ENCODE peak calls at places on chromosomes 5 and 9, in four cellular contexts. One of them, this sample, is unnamed.

GRCh38 chr5:169786219-169786618 is 149.1 kb downstream of the DOCK2 start:
- DNase-seq in neuronal stem cell: no peak
- DNase-seq in PC-9: no peak
- DNase-seq in GM23248: peak; percentile 31
- DNase-seq in this sample: no peak

GRCh38 chr9:13064676-13065075 is 214.8 kb downstream of the MPDZ start:
- DNase-seq in neuronal stem cell: no peak
- DNase-seq in PC-9: no peak
- DNase-seq in GM23248: no peak
- DNase-seq in this sample: no peak

GRCh38 chr5:141597394-141597793 is 21.4 kb downstream of the DIAPH1 start:
- DNase-seq in neuronal stem cell: no peak
- DNase-seq in PC-9: no peak
- DNase-seq in GM23248: no peak
- DNase-seq in this sample: no peak

GRCh38 chr9:131837836-131838235 is 98.0 kb upstream of the RAPGEF1 start:
- DNase-seq in neuronal stem cell: no peak
- DNase-seq in PC-9: no peak
- DNase-seq in GM23248: no peak
- DNase-seq in this sample: no peak

GRCh38 chr5:143355710-143356109 is 47.8 kb downstream of the NR3C1 start:
- DNase-seq in neuronal stem cell: no peak
- DNase-seq in PC-9: peak; percentile 72
- DNase-seq in GM23248: peak; percentile 95
- DNase-seq in this sample: peak; percentile 85

GRCh38 chr5:137231535-137231934 is 267.6 kb downstream of the SPOCK1 start:
- DNase-seq in neuronal stem cell: no peak
- DNase-seq in PC-9: no peak
- DNase-seq in GM23248: peak; percentile 31
- DNase-seq in this sample: peak; percentile 98

GRCh38 chr5:14802541-14802940 is 69.0 kb downstream of the ANKH start:
- DNase-seq in neuronal stem cell: no peak
- DNase-seq in PC-9: no peak
- DNase-seq in GM23248: no peak
- DNase-seq in this sample: no peak

GRCh38 chr5:77629553-77630245 is 8.8 kb downstream of the OTP start:
- DNase-seq in neuronal stem cell: no peak
- DNase-seq in PC-9: peak; percentile 14
- DNase-seq in GM23248: peak; percentile 22
- DNase-seq in this sample: no peak

GRCh38 chr5:16550316-16550952 is 66.4 kb downstream of the RETREG1 start:
- DNase-seq in neuronal stem cell: no peak
- DNase-seq in PC-9: peak; percentile 74
- DNase-seq in GM23248: peak; percentile 77
- DNase-seq in this sample: no peak

GRCh38 chr9:100575765-100576368 is 2.0 kb upstream of the CAVIN4 start:
- DNase-seq in neuronal stem cell: no peak
- DNase-seq in PC-9: peak; percentile 51
- DNase-seq in GM23248: peak; percentile 81
- DNase-seq in this sample: no peak

GRCh38 chr9:126755325-126755875 is 49.4 kb upstream of the ZBTB43 start:
- DNase-seq in neuronal stem cell: no peak
- DNase-seq in PC-9: no peak
- DNase-seq in GM23248: no peak
- DNase-seq in this sample: no peak

GRCh38 chr5:111385970-111386831 is 126.1 kb downstream of the STARD4 start:
- DNase-seq in neuronal stem cell: no peak
- DNase-seq in PC-9: no peak
- DNase-seq in GM23248: peak; percentile 19
- DNase-seq in this sample: no peak

GRCh38 chr5:80607832-80608231 is 37.8 kb upstream of the ANKRD34B start:
- DNase-seq in neuronal stem cell: no peak
- DNase-seq in PC-9: no peak
- DNase-seq in GM23248: no peak
- DNase-seq in this sample: no peak

GRCh38 chr5:117740268-117740667 is 1165.6 kb upstream of the SEMA6A start:
- DNase-seq in neuronal stem cell: no peak
- DNase-seq in PC-9: no peak
- DNase-seq in GM23248: no peak
- DNase-seq in this sample: no peak

GRCh38 chr5:316210-317085 is 5.1 kb upstream of the AHRR start:
- DNase-seq in neuronal stem cell: no peak
- DNase-seq in PC-9: no peak
- DNase-seq in GM23248: no peak
- DNase-seq in this sample: no peak

GRCh38 chr9:89408628-89409101 is 89.2 kb downstream of the SEMA4D start:
- DNase-seq in neuronal stem cell: no peak
- DNase-seq in PC-9: no peak
- DNase-seq in GM23248: no peak
- DNase-seq in this sample: no peak

GRCh38 chr9:98118640-98119601 is at the start of gene TRIM14:
- DNase-seq in neuronal stem cell: peak; percentile 32
- DNase-seq in PC-9: peak; percentile 69
- DNase-seq in GM23248: peak; percentile 78
- DNase-seq in this sample: no peak

GRCh38 chr5:180153991-180154390 is 55.0 kb downstream of the RASGEF1C start:
- DNase-seq in neuronal stem cell: no peak
- DNase-seq in PC-9: no peak
- DNase-seq in GM23248: no peak
- DNase-seq in this sample: no peak

GRCh38 chr5:107646418-107646817 is 24.3 kb downstream of the EFNA5 start:
- DNase-seq in neuronal stem cell: no peak
- DNase-seq in PC-9: no peak
- DNase-seq in GM23248: no peak
- DNase-seq in this sample: no peak

GRCh38 chr9:136552117-136552685 is 6.4 kb upstream of the NOTCH1 start:
- DNase-seq in neuronal stem cell: no peak
- DNase-seq in PC-9: no peak
- DNase-seq in GM23248: peak; percentile 95
- DNase-seq in this sample: no peak

GRCh38 chr9:83623634-83623991 is 670 bp downstream of the IDNK start:
- DNase-seq in neuronal stem cell: no peak
- DNase-seq in PC-9: no peak
- DNase-seq in GM23248: no peak
- DNase-seq in this sample: no peak

GRCh38 chr5:159100022-159100927 is 559 bp upstream of the EBF1 start:
- DNase-seq in neuronal stem cell: peak; percentile 95
- DNase-seq in PC-9: no peak
- DNase-seq in GM23248: peak; percentile 97
- DNase-seq in this sample: no peak

GRCh38 chr9:126482361-126483044 is 131.2 kb upstream of the LMX1B start:
- DNase-seq in neuronal stem cell: peak; percentile 71
- DNase-seq in PC-9: no peak
- DNase-seq in GM23248: peak; percentile 85
- DNase-seq in this sample: no peak

GRCh38 chr9:7333714-7334113 is 465.9 kb downstream of the DMAC1 start:
- DNase-seq in neuronal stem cell: no peak
- DNase-seq in PC-9: no peak
- DNase-seq in GM23248: no peak
- DNase-seq in this sample: no peak

GRCh38 chr9:131609116-131609830 is 64.0 kb downstream of the PRRT1B start:
- DNase-seq in neuronal stem cell: no peak
- DNase-seq in PC-9: peak; percentile 25
- DNase-seq in GM23248: peak; percentile 92
- DNase-seq in this sample: no peak

GRCh38 chr9:40911647-40912046 is 216.8 kb downstream of the FOXD4L6 start:
- DNase-seq in neuronal stem cell: no peak
- DNase-seq in PC-9: no peak
- DNase-seq in GM23248: no peak
- DNase-seq in this sample: no peak
- H3K9me3 ChIP-seq in neuronal stem cell: peaks cover 8% of the 10 kb centered on the region
- H3K9me3 ChIP-seq in PC-9: no peaks in the 10 kb centered on the region
- H3K9me3 ChIP-seq in GM23248: peaks cover 4% of the 10 kb centered on the region
- H3K9me3 ChIP-seq in this sample: peaks cover 18% of the 10 kb centered on the region

GRCh38 chr5:2206244-2207108 is 323.8 kb upstream of the IRX4 start:
- DNase-seq in neuronal stem cell: peak; percentile 77
- DNase-seq in PC-9: no peak
- DNase-seq in GM23248: no peak
- DNase-seq in this sample: no peak
- H3K4me3 ChIP-seq in neuronal stem cell: no peak overlapping the region
- H3K4me3 ChIP-seq in PC-9: no peak overlapping the region
- H3K4me3 ChIP-seq in GM23248: no peak overlapping the region
- H3K4me3 ChIP-seq in this sample: no peak overlapping the region

DNA sequence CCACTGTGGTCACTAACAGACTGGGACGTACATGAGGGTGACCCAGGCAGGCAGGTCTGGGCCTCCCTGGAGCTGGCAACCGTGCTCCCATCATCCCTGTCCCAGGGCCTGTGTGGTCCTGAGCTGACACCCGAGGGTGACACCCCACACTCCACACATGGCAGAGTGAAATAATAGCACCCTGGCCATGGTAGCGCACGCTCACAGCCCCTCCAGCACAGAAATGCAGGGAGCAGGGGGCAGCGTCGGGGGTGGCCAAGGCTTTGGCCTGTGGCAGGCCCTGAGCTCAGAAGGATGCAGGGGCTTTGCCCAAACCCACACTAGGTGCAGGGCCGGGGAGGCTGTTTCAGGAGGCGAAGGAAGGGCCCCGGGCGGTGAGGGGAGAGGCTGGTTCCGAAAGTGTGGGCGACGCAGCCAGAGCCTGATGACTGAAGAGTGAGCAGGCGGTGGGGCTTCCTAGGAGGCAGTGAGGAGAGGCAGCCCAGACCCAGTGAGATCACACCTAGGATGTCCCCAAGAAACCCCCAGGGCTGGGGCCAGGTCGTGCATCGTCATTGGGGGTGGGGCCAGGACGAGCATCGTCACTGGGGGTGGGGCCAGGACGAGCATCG is 12.9 kb downstream of the OR2V2 start:
- DNase-seq in neuronal stem cell: peak; percentile 61
- DNase-seq in PC-9: peak; percentile 58
- DNase-seq in GM23248: peak; percentile 86
- DNase-seq in this sample: no peak
- H2AFZ ChIP-seq in neuronal stem cell: peak overlapping the region; percentile 87
- H2AFZ ChIP-seq in PC-9: no peak overlapping the region
- H2AFZ ChIP-seq in GM23248: peak overlapping the region; percentile 88
- H2AFZ ChIP-seq in this sample: peak overlapping the region; percentile 81

DNA sequence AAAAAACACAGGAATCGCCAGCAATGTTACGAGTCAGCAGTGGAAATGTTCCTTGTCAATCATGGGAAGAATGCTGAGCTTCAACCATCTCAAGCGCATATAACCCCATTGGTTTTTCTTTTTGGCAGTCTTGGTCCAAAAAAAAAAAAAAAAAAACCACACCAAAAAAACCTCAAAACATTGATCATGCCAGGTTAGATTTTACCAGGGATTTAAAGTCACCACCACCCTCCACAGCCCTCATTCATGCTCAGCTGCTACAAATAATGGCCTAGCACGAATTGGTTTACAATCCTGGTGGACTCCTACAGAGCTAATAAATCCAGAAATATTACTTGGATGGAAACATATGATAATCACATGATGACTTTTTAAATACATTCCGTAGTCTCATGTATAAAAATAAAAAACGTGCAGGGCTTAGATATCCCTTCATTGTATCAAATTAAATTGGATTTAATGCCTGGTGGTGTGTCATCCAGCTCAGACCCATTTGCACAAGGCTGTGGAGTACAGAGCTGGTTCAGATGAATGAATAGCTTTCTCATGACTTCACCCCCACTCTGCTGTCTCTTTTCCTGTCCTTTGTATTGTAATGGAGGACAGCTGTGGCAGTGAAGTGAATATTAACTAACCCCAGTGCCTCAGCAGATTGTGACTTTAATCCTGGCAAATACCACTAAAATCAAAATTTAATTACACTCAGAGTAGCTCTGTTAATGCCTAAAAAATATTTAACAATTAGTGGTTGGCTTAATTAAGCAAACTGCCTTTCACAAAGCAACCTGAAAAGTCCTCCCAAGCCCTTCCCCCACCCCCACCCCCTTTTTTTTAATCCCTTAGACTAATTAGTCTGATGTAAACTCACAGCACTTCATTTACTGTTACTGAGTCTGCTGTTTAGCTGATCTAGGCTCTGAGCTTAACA is 626.5 kb upstream of the ZNF608 start:
- DNase-seq in neuronal stem cell: peak; percentile 67
- DNase-seq in PC-9: no peak
- DNase-seq in GM23248: peak; percentile 81
- DNase-seq in this sample: no peak
- H3K9me3 ChIP-seq in neuronal stem cell: peaks cover 9% of the 10 kb centered on the region
- H3K9me3 ChIP-seq in PC-9: no peaks in the 10 kb centered on the region
- H3K9me3 ChIP-seq in GM23248: no peaks in the 10 kb centered on the region
- H3K9me3 ChIP-seq in this sample: no peaks in the 10 kb centered on the region

GRCh38 chr5:1445313-1445894 is at the start of gene SLC6A3:
- DNase-seq in neuronal stem cell: peak; percentile 67
- DNase-seq in PC-9: no peak
- DNase-seq in GM23248: no peak
- DNase-seq in this sample: no peak
- H3K4me3 ChIP-seq in neuronal stem cell: peak within 1 kb of the TSS; percentile 67
- H3K4me3 ChIP-seq in PC-9: no peak within 1 kb of the TSS
- H3K4me3 ChIP-seq in GM23248: no peak within 1 kb of the TSS
- H3K4me3 ChIP-seq in this sample: no peak within 1 kb of the TSS

GRCh38 chr9:113222482-113222841 is 1.1 kb downstream of the SLC31A1 start:
- DNase-seq in neuronal stem cell: no peak
- DNase-seq in PC-9: no peak
- DNase-seq in GM23248: peak; percentile 74
- DNase-seq in this sample: no peak
- H2AFZ ChIP-seq in neuronal stem cell: no peak overlapping the region
- H2AFZ ChIP-seq in PC-9: peak overlapping the region; percentile 96
- H2AFZ ChIP-seq in GM23248: peak overlapping the region; percentile 88
- H2AFZ ChIP-seq in this sample: peak overlapping the region; percentile 99

GRCh38 chr9:86040281-86041155 is 58.8 kb downstream of the GOLM1 start:
- DNase-seq in neuronal stem cell: no peak
- DNase-seq in PC-9: no peak
- DNase-seq in GM23248: no peak
- DNase-seq in this sample: no peak

GRCh38 chr9:86034863-86035734 is 64.3 kb downstream of the GOLM1 start:
- DNase-seq in neuronal stem cell: no peak
- DNase-seq in PC-9: peak; percentile 51
- DNase-seq in GM23248: peak; percentile 60
- DNase-seq in this sample: no peak

GRCh38 chr9:86041331-86041741 is 58.0 kb downstream of the GOLM1 start:
- DNase-seq in neuronal stem cell: no peak
- DNase-seq in PC-9: no peak
- DNase-seq in GM23248: peak; percentile 68
- DNase-seq in this sample: no peak

GRCh38 chr9:86035827-86036440 is 63.4 kb downstream of the GOLM1 start:
- DNase-seq in neuronal stem cell: no peak
- DNase-seq in PC-9: no peak
- DNase-seq in GM23248: no peak
- DNase-seq in this sample: no peak

GRCh38 chr9:86036555-86036954 is 62.8 kb downstream of the GOLM1 start:
- DNase-seq in neuronal stem cell: no peak
- DNase-seq in PC-9: no peak
- DNase-seq in GM23248: no peak
- DNase-seq in this sample: no peak
- H3K9me3 ChIP-seq in neuronal stem cell: peaks cover 7% of the 10 kb centered on the region
- H3K9me3 ChIP-seq in PC-9: no peaks in the 10 kb centered on the region
- H3K9me3 ChIP-seq in GM23248: no peaks in the 10 kb centered on the region
- H3K9me3 ChIP-seq in this sample: no peaks in the 10 kb centered on the region